ENCODE peak calls at places on chromosomes 5 and 9, in four cellular contexts. One of them, this sample, is unnamed. For H3K4me1, the result is how much of the 10 kb centered on the place peaks cover.

GRCh38 chr5:158851488-158851887 is 248.2 kb downstream of the EBF1 start:
- DNase-seq in heart left ventricle: no peak
- DNase-seq in spleen: no peak
- DNase-seq in suprapubic skin: no peak
- DNase-seq in this sample: no peak

GRCh38 chr9:88535932-88536324 is 950 bp downstream of the NXNL2 start:
- DNase-seq in heart left ventricle: no peak
- DNase-seq in suprapubic skin: no peak
- DNase-seq in spleen: peak
- DNase-seq in this sample: no peak

GRCh38 chr9:16335788-16336580 is 534.5 kb downstream of the BNC2 start:
- DNase-seq in suprapubic skin: no peak
- DNase-seq in spleen: no peak
- DNase-seq in heart left ventricle: no peak
- DNase-seq in this sample: no peak

GRCh38 chr9:91101598-91102168 is 260.0 kb downstream of the AUH start:
- DNase-seq in suprapubic skin: no peak
- DNase-seq in heart left ventricle: no peak
- DNase-seq in spleen: peak
- DNase-seq in this sample: no peak

GRCh38 chr5:169670769-169671525 is 33.9 kb downstream of the DOCK2 start:
- DNase-seq in suprapubic skin: no peak
- DNase-seq in heart left ventricle: no peak
- DNase-seq in spleen: no peak
- DNase-seq in this sample: no peak

GRCh38 chr9:27310582-27310981 is 13.6 kb upstream of the EQTN start:
- DNase-seq in suprapubic skin: no peak
- DNase-seq in heart left ventricle: no peak
- DNase-seq in spleen: no peak
- DNase-seq in this sample: no peak

GRCh38 chr9:137233143-137233980 is 2.7 kb downstream of the SLC34A3 start:
- DNase-seq in suprapubic skin: no peak
- DNase-seq in heart left ventricle: no peak
- DNase-seq in spleen: no peak
- DNase-seq in this sample: no peak

GRCh38 chr5:54159153-54159836 is 151.1 kb downstream of the ARL15 start:
- DNase-seq in suprapubic skin: no peak
- DNase-seq in heart left ventricle: no peak
- DNase-seq in spleen: no peak
- DNase-seq in this sample: no peak

GRCh38 chr9:82273121-82273520 is 284.5 kb downstream of the SPATA31D1 start:
- DNase-seq in spleen: no peak
- DNase-seq in heart left ventricle: no peak
- DNase-seq in suprapubic skin: no peak
- DNase-seq in this sample: no peak

GRCh38 chr9:77899679-77900354 is 131.8 kb downstream of the GNAQ start:
- DNase-seq in spleen: no peak
- DNase-seq in heart left ventricle: no peak
- DNase-seq in suprapubic skin: no peak
- DNase-seq in this sample: no peak

GRCh38 chr5:8691221-8691620 is 822.3 kb downstream of the MTRR start:
- DNase-seq in suprapubic skin: no peak
- DNase-seq in spleen: no peak
- DNase-seq in heart left ventricle: no peak
- DNase-seq in this sample: no peak

GRCh38 chr5:174732040-174733020 is 7.9 kb downstream of the MSX2 start:
- DNase-seq in heart left ventricle: no peak
- DNase-seq in suprapubic skin: no peak
- DNase-seq in spleen: no peak
- DNase-seq in this sample: no peak

GRCh38 chr5:96758621-96759020 is 49.1 kb downstream of the ERAP1 start:
- DNase-seq in suprapubic skin: no peak
- DNase-seq in heart left ventricle: no peak
- DNase-seq in spleen: no peak
- DNase-seq in this sample: no peak

GRCh38 chr5:97735209-97735608 is 552.2 kb upstream of the RIOK2 start:
- DNase-seq in spleen: no peak
- DNase-seq in heart left ventricle: no peak
- DNase-seq in suprapubic skin: no peak
- DNase-seq in this sample: no peak

GRCh38 chr5:168295574-168296201 is 4.2 kb downstream of the WWC1 start:
- DNase-seq in heart left ventricle: no peak
- DNase-seq in spleen: no peak
- DNase-seq in suprapubic skin: no peak
- DNase-seq in this sample: peak

GRCh38 chr5:135829681-135830383 is 4.6 kb upstream of the SLC25A48 start:
- DNase-seq in spleen: no peak
- DNase-seq in suprapubic skin: no peak
- DNase-seq in heart left ventricle: peak
- DNase-seq in this sample: peak

GRCh38 chr5:98205691-98206461 is 567.6 kb upstream of the RGMB start:
- DNase-seq in heart left ventricle: no peak
- DNase-seq in suprapubic skin: no peak
- DNase-seq in spleen: no peak
- DNase-seq in this sample: no peak

GRCh38 chr9:87249029-87249428 is 248.6 kb upstream of the DAPK1 start:
- DNase-seq in spleen: no peak
- DNase-seq in heart left ventricle: no peak
- DNase-seq in suprapubic skin: no peak
- DNase-seq in this sample: peak

GRCh38 chr5:180825768-180826525 is 23.3 kb upstream of the MGAT1 start:
- DNase-seq in spleen: no peak
- DNase-seq in suprapubic skin: no peak
- DNase-seq in heart left ventricle: peak
- DNase-seq in this sample: peak

GRCh38 chr9:90105793-90106192 is 501.0 kb downstream of the GADD45G start:
- DNase-seq in suprapubic skin: no peak
- DNase-seq in spleen: no peak
- DNase-seq in heart left ventricle: no peak
- DNase-seq in this sample: no peak

GRCh38 chr5:71651554-71651953 is 64.4 kb downstream of the MCCC2 start:
- DNase-seq in spleen: no peak
- DNase-seq in heart left ventricle: no peak
- DNase-seq in suprapubic skin: no peak
- DNase-seq in this sample: no peak

GRCh38 chr9:81686614-81687520 is 2.5 kb downstream of the TLE1 start:
- DNase-seq in spleen: peak
- DNase-seq in suprapubic skin: peak
- DNase-seq in heart left ventricle: peak
- DNase-seq in this sample: peak

GRCh38 chr9:114925039-114925438 is 5.4 kb downstream of the TNFSF8 start:
- DNase-seq in heart left ventricle: no peak
- DNase-seq in spleen: no peak
- DNase-seq in suprapubic skin: no peak
- DNase-seq in this sample: no peak

GRCh38 chr5:27702339-27702820 is 664.0 kb upstream of the CDH9 start:
- DNase-seq in heart left ventricle: no peak
- DNase-seq in spleen: no peak
- DNase-seq in suprapubic skin: no peak
- DNase-seq in this sample: no peak

GRCh38 chr9:17135578-17135904 is 701 bp downstream of the CNTLN start:
- DNase-seq in suprapubic skin: no peak
- DNase-seq in heart left ventricle: peak
- DNase-seq in spleen: no peak
- DNase-seq in this sample: peak

GRCh38 chr5:161851691-161852299 is 3.9 kb downstream of the GABRA1 start:
- DNase-seq in spleen: no peak
- DNase-seq in heart left ventricle: no peak
- DNase-seq in suprapubic skin: no peak
- DNase-seq in this sample: no peak

GRCh38 chr5:6480133-6481051 is 31.7 kb downstream of the UBE2QL1 start:
- DNase-seq in spleen: no peak
- DNase-seq in heart left ventricle: no peak
- DNase-seq in suprapubic skin: no peak
- DNase-seq in this sample: no peak

GRCh38 chr5:154198611-154199230 is 8.2 kb downstream of the GALNT10 start:
- DNase-seq in spleen: no peak
- DNase-seq in suprapubic skin: no peak
- DNase-seq in heart left ventricle: no peak
- DNase-seq in this sample: no peak

GRCh38 chr5:151066920-151067319 is 13.9 kb downstream of the TNIP1 start:
- DNase-seq in suprapubic skin: no peak
- DNase-seq in heart left ventricle: no peak
- DNase-seq in spleen: no peak
- DNase-seq in this sample: no peak

GRCh38 chr5:156528673-156529072 is 201.7 kb downstream of the SGCD start:
- DNase-seq in spleen: no peak
- DNase-seq in heart left ventricle: no peak
- DNase-seq in suprapubic skin: no peak
- DNase-seq in this sample: no peak

GRCh38 chr5:154642499-154643245 is 112.5 kb upstream of the LARP1 start:
- DNase-seq in suprapubic skin: no peak
- DNase-seq in heart left ventricle: no peak
- DNase-seq in spleen: no peak
- DNase-seq in this sample: no peak

GRCh38 chr9:133650026-133650425 is 13.9 kb downstream of the DBH start:
- DNase-seq in spleen: no peak
- DNase-seq in suprapubic skin: no peak
- DNase-seq in heart left ventricle: no peak
- DNase-seq in this sample: no peak

GRCh38 chr9:15403155-15403554 is 19.5 kb upstream of the SNAPC3 start:
- DNase-seq in suprapubic skin: no peak
- DNase-seq in heart left ventricle: no peak
- DNase-seq in spleen: no peak
- DNase-seq in this sample: no peak

GRCh38 chr5:99320461-99320860 is 391.7 kb upstream of the CHD1 start:
- DNase-seq in heart left ventricle: no peak
- DNase-seq in suprapubic skin: no peak
- DNase-seq in spleen: no peak
- DNase-seq in this sample: no peak

GRCh38 chr5:64958757-64959391 is 190.1 kb downstream of the CWC27 start:
- DNase-seq in spleen: no peak
- DNase-seq in suprapubic skin: no peak
- DNase-seq in heart left ventricle: no peak
- DNase-seq in this sample: no peak

GRCh38 chr9:94166237-94167054 is 82.2 kb downstream of the PTPDC1 start:
- DNase-seq in heart left ventricle: peak
- DNase-seq in spleen: peak
- DNase-seq in suprapubic skin: peak
- DNase-seq in this sample: peak
- TF ChIP-seq POLR2A in heart left ventricle: peak
- TF ChIP-seq POLR2A in spleen: peak
- TF ChIP-seq POLR2A in suprapubic skin: peak
- TF ChIP-seq POLR2A in this sample: peak

DNA sequence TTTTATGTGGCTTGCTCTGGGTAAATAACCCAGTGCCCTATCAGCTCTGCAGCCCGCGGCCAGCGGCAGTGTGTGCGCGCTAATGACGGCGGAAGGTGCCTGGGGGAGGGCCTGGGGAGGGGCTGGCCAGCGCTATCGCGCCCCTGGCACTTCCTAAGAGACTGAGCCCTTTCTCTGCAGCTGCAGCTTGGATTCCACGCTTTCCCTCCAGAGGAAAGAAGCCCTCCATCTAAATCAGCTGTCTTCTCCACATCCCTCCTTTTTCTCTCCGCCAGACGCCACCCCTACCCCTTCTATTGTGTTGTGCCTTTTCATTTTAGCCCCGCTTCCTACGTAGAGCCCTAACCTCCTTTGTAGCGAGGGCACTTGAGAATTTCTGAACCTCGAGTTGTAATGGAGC is 871 bp upstream of the RAB3C start:
- DNase-seq in spleen: peak
- DNase-seq in suprapubic skin: no peak
- DNase-seq in heart left ventricle: no peak
- DNase-seq in this sample: no peak
- H3K4me3 ChIP-seq in spleen: peak
- H3K4me3 ChIP-seq in suprapubic skin: peak
- H3K4me3 ChIP-seq in heart left ventricle: peak
- H3K4me3 ChIP-seq in this sample: peak

DNA sequence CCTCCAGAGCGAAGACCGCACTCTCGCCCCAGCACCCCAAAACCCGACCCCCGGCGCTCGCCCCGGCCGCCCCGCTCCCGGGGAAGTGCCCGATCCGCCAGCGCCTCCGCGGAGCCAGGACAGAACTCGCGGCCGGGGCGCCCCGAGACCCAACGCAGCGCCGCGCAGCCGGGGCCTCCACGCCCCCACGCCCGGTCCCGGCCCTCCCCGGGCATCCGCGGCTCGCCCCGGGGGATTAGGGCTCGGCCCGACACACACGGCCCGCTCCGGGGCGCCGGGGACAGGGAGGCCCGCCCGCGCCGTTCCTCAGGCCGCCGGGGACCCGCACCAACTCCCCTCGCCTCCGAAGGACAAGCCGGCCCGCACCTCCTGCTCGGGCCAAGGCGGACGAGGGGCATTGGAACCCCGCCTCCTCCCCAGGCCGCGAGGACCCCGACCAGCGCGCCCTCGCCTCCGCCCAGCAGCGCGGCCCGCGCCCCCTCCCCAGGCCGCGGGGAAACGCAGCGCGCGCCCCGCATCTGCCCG is 521 bp downstream of the FNBP1 start:
- DNase-seq in heart left ventricle: peak
- DNase-seq in suprapubic skin: no peak
- DNase-seq in spleen: peak
- DNase-seq in this sample: no peak
- H3K4me1 ChIP-seq in heart left ventricle: under half
- H3K4me1 ChIP-seq in suprapubic skin: under half
- H3K4me1 ChIP-seq in spleen: half or more
- H3K4me1 ChIP-seq in this sample: under half

DNA sequence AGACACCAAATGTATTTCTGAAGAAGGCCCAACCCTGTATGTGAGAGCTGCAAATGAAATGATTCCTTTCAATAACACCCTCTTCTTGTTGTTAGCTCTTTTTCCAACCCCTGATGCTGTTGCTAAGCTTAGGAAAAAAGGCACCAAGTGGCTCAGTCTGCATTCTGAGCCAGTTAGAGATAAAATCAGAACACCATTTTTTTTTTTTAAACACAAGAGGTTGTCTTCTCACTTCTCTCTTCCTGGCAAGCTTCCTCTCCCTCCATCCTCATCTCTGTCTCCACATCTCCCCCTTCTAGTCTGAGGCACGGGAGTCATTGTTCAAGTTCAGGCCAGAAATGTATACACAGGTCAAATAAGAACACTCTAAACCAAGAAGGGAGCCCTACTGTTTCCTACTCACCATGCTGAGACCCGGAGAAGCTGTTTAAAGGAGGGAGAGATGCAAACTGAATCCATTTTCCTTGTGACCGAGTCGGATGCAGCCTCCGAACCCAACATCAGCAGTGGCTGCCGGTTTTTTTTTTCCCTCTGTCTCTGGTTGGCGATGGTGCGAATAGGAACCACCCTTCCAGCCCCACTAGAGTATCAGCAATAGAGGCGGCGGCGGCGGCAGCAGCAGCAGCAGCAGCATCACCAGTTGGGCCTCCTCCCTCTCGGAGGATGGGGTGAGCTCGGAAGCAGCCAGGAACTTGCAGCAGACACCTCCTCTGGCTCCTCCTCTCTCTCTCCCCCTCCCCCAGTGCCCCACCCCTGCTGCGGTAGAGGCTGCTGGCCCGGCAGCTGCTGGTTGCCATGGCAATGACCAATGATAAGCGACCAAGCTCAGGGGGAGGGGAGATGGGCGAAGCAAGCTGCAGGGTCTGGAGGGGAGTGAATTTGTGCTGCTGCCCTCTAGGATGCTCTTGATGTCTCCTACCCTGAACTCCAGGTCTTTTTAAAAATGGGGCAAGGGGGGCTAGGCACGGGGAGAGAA is at the start of gene JAKMIP2:
- DNase-seq in heart left ventricle: peak
- DNase-seq in spleen: peak
- DNase-seq in suprapubic skin: peak
- DNase-seq in this sample: peak
- TF ChIP-seq POLR2A in heart left ventricle: no peak
- TF ChIP-seq POLR2A in spleen: no peak
- TF ChIP-seq POLR2A in suprapubic skin: no peak
- TF ChIP-seq POLR2A in this sample: no peak

This sample was measured in prostate gland.